ENCODE peak calls at places on chromosomes 12 and 14, in seven cellular contexts. F is DMS79, Z is tibial artery, U is T-helper 2 cell, M is fibroblast of mammary gland, T is heart left ventricle, S is iris pigment epithelial cell. D is an unnamed sample.

GRCh38 chr12:31362759-31363415 is 36.9 kb upstream of the SINHCAF start:
- DNase-seq in S (no peak), U (no peak), F (peak; percentile 77), M (no peak), T (no peak), Z (no peak), D (no peak)

GRCh38 chr14:63547798-63548335 is 4.7 kb upstream of the PPP2R5E start:
- DNase-seq in T (no peak), S (no peak), M (no peak), U (no peak), F (no peak), Z (no peak), D (no peak)

GRCh38 chr14:92259613-92260357 is 63.2 kb upstream of the SLC24A4 start:
- DNase-seq in F (peak; percentile 5), U (no peak), Z (no peak), S (no peak), M (no peak), T (no peak), D (no peak)

GRCh38 chr14:72573725-72574426 is 320.0 kb downstream of the DPF3 start:
- DNase-seq in M (no peak), F (no peak), U (no peak), T (no peak), Z (no peak), S (no peak), D (no peak)

GRCh38 chr12:23831739-23832138 is 117.7 kb downstream of the SOX5 start:
- DNase-seq in T (no peak), U (no peak), S (no peak), F (no peak), Z (no peak), M (no peak), D (no peak)

GRCh38 chr12:131872154-131873046 is 22.0 kb upstream of the ULK1 start:
- DNase-seq in M (peak; percentile 84), T (no peak), U (no peak), F (no peak), S (peak; percentile 68), Z (no peak), D (no peak)

GRCh38 chr14:90721619-90722305 is 94.5 kb downstream of the TTC7B start:
- DNase-seq in T (no peak), M (peak; percentile 57), S (peak; percentile 68), U (no peak), Z (no peak), F (no peak), D (no peak)

GRCh38 chr12:122928033-122928890 is 32.3 kb upstream of the VPS37B start:
- DNase-seq in S (no peak), M (no peak), U (no peak), F (no peak), Z (no peak), T (no peak), D (no peak)

GRCh38 chr12:39467432-39467870 is 24.5 kb upstream of the KIF21A start:
- DNase-seq in Z (no peak), M (peak; percentile 26), U (no peak), F (no peak), S (peak; percentile 88), T (no peak), D (no peak)

GRCh38 chr12:113800201-113800600 is 165.9 kb downstream of the RBM19 start:
- DNase-seq in Z (no peak), T (no peak), S (no peak), F (no peak), M (no peak), U (no peak), D (no peak)

GRCh38 chr14:101501341-101501740 is 60.0 kb upstream of the DIO3 start:
- DNase-seq in S (no peak), T (no peak), F (no peak), Z (peak; percentile 51), U (no peak), M (no peak), D (no peak)

GRCh38 chr12:48995061-48995879 is 3.9 kb downstream of the DDN start:
- DNase-seq in Z (peak; percentile 85), T (peak; percentile 76), F (peak; percentile 63), U (no peak), M (peak; percentile 73), S (peak; percentile 74), D (peak; percentile 22)

GRCh38 chr12:41932470-41932991 is 212.1 kb downstream of the GXYLT1 start:
- DNase-seq in S (peak; percentile 14), T (peak; percentile 82), M (peak; percentile 4), U (no peak), Z (peak; percentile 81), F (peak; percentile 88), D (peak; percentile 49)

GRCh38 chr12:15596174-15596573 is 193.0 kb downstream of the EPS8 start:
- DNase-seq in F (no peak), T (no peak), M (no peak), S (no peak), Z (no peak), U (no peak), D (no peak)

GRCh38 chr12:120571299-120571698 is 9.9 kb downstream of the POP5 start:
- DNase-seq in S (peak; percentile 72), M (peak; percentile 84), T (no peak), U (no peak), Z (no peak), F (no peak), D (no peak)

GRCh38 chr14:30607156-30607780 is 14.9 kb upstream of the SCFD1 start:
- DNase-seq in S (peak; percentile 38), T (no peak), M (peak; percentile 32), F (no peak), U (no peak), Z (no peak), D (no peak)

GRCh38 chr12:32229971-32230606 is 123.4 kb downstream of the BICD1 start:
- DNase-seq in M (no peak), U (no peak), F (no peak), S (no peak), T (no peak), Z (no peak), D (peak; percentile 13)

GRCh38 chr14:69241577-69241976 is 18.4 kb upstream of the GALNT16 start:
- DNase-seq in T (no peak), Z (no peak), U (no peak), F (no peak), S (no peak), M (peak; percentile 26), D (no peak)

GRCh38 chr12:80321653-80322052 is 122.4 kb upstream of the PTPRQ start:
- DNase-seq in S (peak; percentile 54), Z (no peak), M (no peak), U (no peak), F (no peak), T (no peak), D (no peak)

GRCh38 chr14:37985826-37986470 is 221.8 kb upstream of the SSTR1 start:
- DNase-seq in S (peak; percentile 47), Z (no peak), F (no peak), U (no peak), M (peak; percentile 63), T (peak; percentile 13), D (no peak)

GRCh38 chr12:98575013-98575412 is 18.5 kb upstream of the SLC25A3 start:
- DNase-seq in T (no peak), S (no peak), Z (no peak), F (no peak), M (no peak), U (no peak), D (no peak)

GRCh38 chr12:124632510-124632909 is 65.1 kb upstream of the NCOR2 start:
- DNase-seq in S (no peak), F (no peak), Z (no peak), M (no peak), U (no peak), T (no peak), D (peak; percentile 10)

GRCh38 chr14:24851837-24852236 is 198.1 kb downstream of the STXBP6 start:
- DNase-seq in Z (no peak), U (no peak), T (no peak), M (peak; percentile 31), S (peak; percentile 52), F (no peak), D (no peak)

GRCh38 chr12:11869901-11870300 is 200.8 kb upstream of the BCL2L14 start:
- DNase-seq in U (no peak), Z (no peak), F (no peak), T (no peak), S (no peak), M (no peak), D (no peak)

GRCh38 chr14:22002860-22003284 is 329.3 kb upstream of the OR4E1 start:
- DNase-seq in F (no peak), U (peak; percentile 14), M (no peak), S (no peak), T (no peak), Z (no peak), D (no peak)

GRCh38 chr14:101098641-101099040 is 195.1 kb upstream of the RTL1 start:
- DNase-seq in M (no peak), Z (no peak), T (no peak), F (no peak), U (no peak), S (no peak), D (no peak)

D was measured in NCI-H524 treated with DMSO at 0.1 percent for 48 hours.